ENCODE peak calls at places on chromosome 16, in nine cellular contexts. Y is prostate gland; Q is AG10803; V is Peyer's patch; C is activated CD8-positive, alpha-beta T cell treated with anti-CD3 and anti-CD28 coated beads for 36 hours; R is AG04450; G is heart right ventricle; Z is astrocyte of the cerebellum; X is endothelial cell. J is an unnamed sample.

GRCh38 chr16:15949210-15950166 is at the start of gene ABCC1:
- DNase-seq in C (peak), Y (peak), Z (no peak), R (no peak), G (peak), Q (no peak), X (peak), V (peak), J (peak)

GRCh38 chr16:56985288-56985961 is 3.9 kb upstream of the NLRC5 start:
- DNase-seq in V (no peak), R (peak), Z (peak), G (peak), X (no peak), C (peak), Q (peak), Y (no peak), J (no peak)

GRCh38 chr16:55842369-55843104 is 9.6 kb upstream of the CES1 start:
- DNase-seq in G (no peak), R (peak), C (peak), Z (peak), Q (peak), X (peak), Y (peak), V (no peak), J (no peak)

GRCh38 chr16:87060026-87060986 is 256.9 kb downstream of the C16orf95 start:
- DNase-seq in X (no peak), C (no peak), Q (peak), V (peak), Y (no peak), G (no peak), Z (peak), R (peak), J (no peak)

GRCh38 chr16:14539156-14539555 is 90.9 kb downstream of the PARN start:
- DNase-seq in V (no peak), Y (no peak), G (no peak), Z (no peak), R (no peak), Q (peak), C (no peak), X (no peak), J (no peak)

GRCh38 chr16:69482410-69482951 is 58.1 kb downstream of the CYB5B start:
- DNase-seq in C (no peak), Z (peak), R (no peak), Q (peak), G (peak), X (peak), V (no peak), Y (peak), J (peak)

GRCh38 chr16:81524382-81524781 is 79.8 kb downstream of the CMIP start:
- DNase-seq in Z (no peak), G (no peak), Y (no peak), Q (no peak), V (no peak), R (no peak), X (no peak), C (peak), J (no peak)

GRCh38 chr16:78180349-78180748 is 80.9 kb downstream of the WWOX start:
- DNase-seq in V (no peak), C (no peak), Y (no peak), Z (no peak), Q (no peak), R (no peak), G (no peak), X (no peak), J (no peak)

GRCh38 chr16:49490321-49490705 is 116.7 kb downstream of the C16orf78 start:
- DNase-seq in R (no peak), V (no peak), Z (no peak), X (no peak), Y (no peak), G (no peak), C (no peak), Q (no peak), J (no peak)

DNA sequence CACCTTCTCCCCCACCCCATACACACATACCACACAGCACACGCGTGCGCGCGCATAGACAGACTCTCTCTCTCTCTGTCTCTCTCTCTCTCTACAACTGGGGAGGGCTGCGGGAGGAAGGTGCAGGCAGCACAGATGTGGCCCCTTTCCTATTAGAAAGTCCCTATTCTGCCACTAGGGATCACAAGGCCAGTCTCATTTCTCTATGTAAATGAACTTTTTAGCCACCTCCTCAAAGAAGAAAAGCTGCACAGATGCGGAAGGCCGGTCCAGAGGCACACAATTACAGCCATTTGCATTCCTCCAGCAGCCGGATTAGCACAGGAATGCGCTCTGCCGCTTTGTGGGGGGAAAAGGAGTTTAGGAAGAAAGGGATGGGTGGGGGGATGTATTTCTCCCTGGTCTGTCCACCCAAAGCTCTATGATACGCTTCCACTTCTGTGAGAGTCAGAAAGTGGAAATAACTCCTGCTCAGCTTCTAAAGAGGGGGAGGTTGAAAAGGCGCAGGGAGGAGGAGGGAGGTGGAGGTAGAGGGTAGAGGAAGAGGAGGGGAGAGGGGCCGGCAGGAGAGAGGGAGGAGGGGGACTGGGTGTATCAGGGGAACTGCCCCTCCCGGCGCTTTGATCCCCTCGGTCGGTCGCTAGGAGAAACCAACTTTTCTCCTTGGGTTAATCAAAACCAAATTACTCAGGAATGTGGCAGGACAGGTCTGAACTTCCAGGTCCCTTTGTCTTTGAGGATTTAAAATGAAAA is 11.7 kb downstream of the ZFHX3 start:
- DNase-seq in G (no peak), V (no peak), X (no peak), Q (no peak), C (no peak), R (no peak), Z (no peak), Y (no peak), J (no peak)
- TF ChIP-seq CTCF in G (no peak), V (no peak), X (no peak), Q (no peak), C (no peak), R (no peak), Z (no peak), Y (no peak), J (no peak)

DNA sequence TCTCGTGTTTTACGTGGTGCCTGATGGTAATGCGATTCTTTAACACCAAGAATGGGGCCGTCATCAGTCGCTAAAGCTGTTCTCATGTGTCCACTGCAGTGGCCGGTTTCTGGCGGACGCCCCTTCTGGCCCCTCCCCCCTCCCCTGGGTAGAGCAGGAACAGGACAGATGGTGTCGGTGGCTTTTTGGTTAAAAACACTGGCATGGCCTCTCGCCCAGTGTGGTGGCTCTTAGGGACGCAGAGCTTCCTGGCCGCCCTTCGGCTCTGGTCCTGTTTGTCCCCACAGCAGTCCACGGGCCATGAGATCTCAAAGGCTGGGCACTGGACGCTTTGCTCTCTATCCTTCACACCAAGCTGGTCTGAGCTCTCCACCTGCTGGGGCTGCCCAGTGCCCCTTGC is 151.8 kb downstream of the BANP start:
- DNase-seq in X (no peak), Z (no peak), V (no peak), G (no peak), R (no peak), Y (no peak), Q (no peak), C (no peak), J (no peak)
- TF ChIP-seq CTCF in X (no peak), Z (no peak), V (no peak), G (no peak), R (no peak), Y (no peak), Q (no peak), C (no peak), J (no peak)

DNA sequence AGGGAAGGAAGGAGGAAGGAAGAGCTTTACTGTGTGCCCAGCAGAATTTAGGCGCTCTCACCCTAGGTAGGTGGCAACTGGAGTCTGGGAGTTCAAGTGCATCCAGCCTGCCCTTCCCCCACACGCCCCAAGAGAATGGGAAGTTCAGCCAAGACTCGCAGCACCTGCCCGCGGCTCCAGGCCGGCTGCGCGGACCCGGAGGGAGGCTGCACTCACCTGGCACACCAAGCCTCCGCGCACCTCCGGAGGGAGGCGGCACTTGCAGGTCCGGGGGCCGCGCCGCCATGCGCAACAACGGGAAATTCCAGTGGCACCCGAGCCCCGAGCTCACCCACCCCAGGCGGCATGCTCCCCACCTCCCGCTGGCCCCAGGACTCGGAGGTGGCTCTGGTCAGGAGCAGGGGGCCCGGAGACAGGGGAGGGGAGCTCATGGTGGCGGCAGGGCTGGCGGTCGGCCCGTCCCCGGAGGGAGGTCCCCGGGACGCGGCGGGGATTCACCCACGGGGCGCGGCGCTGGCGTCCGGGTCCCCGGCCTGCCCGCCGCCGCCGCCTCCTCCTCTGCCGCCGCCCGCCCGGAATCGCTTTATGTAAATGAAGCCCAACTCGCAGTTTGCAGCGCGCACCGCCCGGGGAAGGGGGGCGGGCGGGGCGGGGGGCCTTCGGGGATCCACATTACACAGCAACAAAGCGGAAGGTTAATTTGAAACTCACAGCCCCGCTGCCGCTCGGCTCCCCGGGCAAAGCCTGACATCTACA is at the start of gene ZFHX3:
- DNase-seq in Y (peak), V (peak), C (peak), X (no peak), G (peak), Z (no peak), Q (peak), R (no peak), J (peak)
- TF ChIP-seq CTCF in Y (peak), V (no peak), C (no peak), X (no peak), G (peak), Z (no peak), Q (peak), R (no peak), J (no peak)

DNA sequence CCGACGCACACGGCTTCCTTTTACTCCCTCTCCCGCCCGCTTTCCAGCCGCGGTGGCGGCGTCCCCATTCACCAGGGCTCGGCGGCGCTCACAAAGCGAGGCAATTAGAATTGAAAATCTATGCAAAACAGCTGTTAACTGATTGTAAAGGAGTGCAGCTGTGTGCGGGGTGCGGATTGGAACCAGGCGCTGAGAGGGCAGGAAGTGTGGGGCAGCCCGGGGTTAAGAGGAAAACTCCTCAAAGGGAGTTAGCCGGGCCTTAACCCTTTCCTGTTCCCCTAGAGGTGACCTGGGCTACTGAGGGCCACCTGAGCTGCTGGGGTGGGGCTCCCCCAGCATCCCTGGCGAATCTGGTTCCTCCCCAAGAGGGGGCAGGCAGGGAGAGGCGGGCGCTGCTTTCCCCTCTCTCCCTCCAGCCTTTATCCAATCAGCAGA is 5.8 kb upstream of the GSE1 start:
- DNase-seq in G (no peak), X (peak), Q (no peak), R (no peak), Y (no peak), V (peak), Z (no peak), C (peak), J (no peak)
- TF ChIP-seq CTCF in G (no peak), X (no peak), Q (peak), R (no peak), Y (no peak), V (no peak), Z (peak), C (no peak), J (no peak)

GRCh38 chr16:1363501-1364041 is 11.8 kb downstream of the GNPTG start:
- DNase-seq in Q (peak), R (no peak), Z (no peak), G (peak), C (peak), X (peak), Y (peak), V (peak), J (peak)
- TF ChIP-seq CTCF in Q (peak), R (peak), Z (peak), G (peak), C (peak), X (peak), Y (peak), V (peak), J (peak)

GRCh38 chr16:3965781-3966582 is 85.5 kb upstream of the CREBBP start:
- DNase-seq in Q (no peak), X (no peak), Y (no peak), G (no peak), R (no peak), V (no peak), C (no peak), Z (no peak), J (no peak)

GRCh38 chr16:3964686-3965290 is 84.3 kb upstream of the CREBBP start:
- DNase-seq in Q (no peak), C (no peak), Y (no peak), R (no peak), X (no peak), V (no peak), G (no peak), Z (no peak), J (no peak)

GRCh38 chr16:3965306-3965705 is 84.8 kb upstream of the CREBBP start:
- DNase-seq in C (no peak), V (no peak), R (no peak), Y (no peak), X (no peak), G (no peak), Z (no peak), Q (no peak), J (no peak)

GRCh38 chr16:3963203-3963602 is 82.7 kb upstream of the CREBBP start:
- DNase-seq in G (no peak), V (no peak), Z (no peak), Q (peak), R (no peak), X (no peak), C (peak), Y (no peak), J (no peak)

DNA sequence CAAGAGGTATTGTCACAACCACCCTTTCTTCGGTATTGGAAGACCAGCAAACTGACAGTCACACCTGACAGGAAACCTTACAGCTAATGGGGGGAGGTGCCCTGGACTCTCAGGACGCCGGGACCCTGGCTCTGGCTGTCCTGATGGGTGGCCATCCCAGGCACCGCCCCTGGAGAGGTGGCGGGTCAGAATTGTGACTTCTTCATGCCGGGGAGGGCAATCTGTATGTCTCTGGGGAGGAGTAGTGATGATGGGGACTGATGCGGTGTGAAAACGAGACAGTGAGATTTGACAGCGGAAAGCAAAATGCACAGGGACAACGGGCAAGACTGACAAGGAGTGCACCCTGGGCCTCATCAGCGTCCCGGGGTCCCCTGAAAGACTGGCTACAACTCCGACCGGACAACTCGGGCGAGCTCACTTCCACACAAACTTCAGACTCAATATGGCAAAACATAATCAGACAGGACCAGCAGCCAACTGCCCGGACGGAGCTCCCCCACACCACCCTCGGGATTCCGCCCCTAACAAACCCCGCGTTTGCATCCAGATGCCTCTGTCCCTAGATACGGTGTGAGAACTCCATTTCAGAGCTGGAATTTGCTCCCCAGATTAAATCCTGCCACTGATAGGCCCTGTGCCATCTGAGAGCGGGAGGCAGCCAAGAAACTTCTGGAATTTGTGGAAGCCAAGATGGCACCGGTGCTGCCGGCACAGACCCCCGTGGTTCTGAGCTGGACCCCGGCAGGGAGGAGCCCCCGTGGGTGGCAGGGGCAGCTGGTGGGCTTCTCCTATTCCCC is 83.6 kb upstream of the CREBBP start:
- DNase-seq in C (no peak), R (no peak), Y (no peak), Z (no peak), G (no peak), Q (no peak), X (no peak), V (no peak), J (no peak)
- TF ChIP-seq CTCF in C (no peak), R (no peak), Y (no peak), Z (no peak), G (no peak), Q (no peak), X (no peak), V (no peak), J (no peak)

DNA sequence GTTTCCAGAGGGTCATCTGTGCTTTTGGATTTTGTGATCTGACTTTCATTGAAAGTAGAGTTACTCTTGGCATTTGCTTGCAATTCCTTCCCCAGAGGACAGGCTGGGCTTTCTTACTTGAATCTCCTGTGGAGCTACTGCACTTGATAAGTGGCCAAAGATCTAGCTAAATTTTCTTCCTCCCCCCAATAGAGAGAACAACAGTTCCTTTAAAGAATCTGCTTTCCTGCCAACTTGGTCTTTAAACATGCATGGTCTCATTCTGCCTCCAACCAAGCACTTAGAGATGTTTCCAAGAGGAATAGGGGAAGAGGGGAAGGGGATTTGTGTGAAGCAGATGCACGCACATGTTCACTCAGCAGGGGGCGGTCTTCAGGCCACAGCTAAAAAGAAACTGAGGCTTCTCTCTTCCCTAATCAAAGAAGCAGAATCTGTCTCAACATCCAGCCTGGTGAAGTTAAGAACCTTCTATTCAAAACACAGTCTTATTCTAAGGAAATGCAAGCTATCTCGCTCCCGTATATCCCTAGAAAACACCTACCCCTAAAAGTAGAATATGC is 229.6 kb downstream of the ZFHX3 start:
- DNase-seq in R (no peak), G (no peak), Z (peak), C (no peak), Y (no peak), X (peak), Q (no peak), V (no peak), J (no peak)
- TF ChIP-seq CTCF in R (no peak), G (peak), Z (peak), C (no peak), Y (no peak), X (peak), Q (peak), V (no peak), J (no peak)

GRCh38 chr16:10373556-10373955 is 12.3 kb upstream of the ATF7IP2 start:
- DNase-seq in R (no peak), Y (no peak), C (no peak), Q (no peak), G (no peak), X (no peak), V (no peak), Z (no peak), J (no peak)

GRCh38 chr16:10367616-10368188 is 18.2 kb upstream of the ATF7IP2 start:
- DNase-seq in R (no peak), Q (no peak), Y (no peak), C (no peak), Z (no peak), G (no peak), V (no peak), X (no peak), J (no peak)

GRCh38 chr16:10371592-10371991 is 14.3 kb upstream of the ATF7IP2 start:
- DNase-seq in G (no peak), C (no peak), V (no peak), Q (no peak), X (no peak), Z (no peak), Y (no peak), R (no peak), J (no peak)

GRCh38 chr16:10370096-10370726 is 15.7 kb upstream of the ATF7IP2 start:
- DNase-seq in X (no peak), Q (no peak), V (no peak), Y (no peak), Z (no peak), G (no peak), R (no peak), C (no peak), J (no peak)

DNA sequence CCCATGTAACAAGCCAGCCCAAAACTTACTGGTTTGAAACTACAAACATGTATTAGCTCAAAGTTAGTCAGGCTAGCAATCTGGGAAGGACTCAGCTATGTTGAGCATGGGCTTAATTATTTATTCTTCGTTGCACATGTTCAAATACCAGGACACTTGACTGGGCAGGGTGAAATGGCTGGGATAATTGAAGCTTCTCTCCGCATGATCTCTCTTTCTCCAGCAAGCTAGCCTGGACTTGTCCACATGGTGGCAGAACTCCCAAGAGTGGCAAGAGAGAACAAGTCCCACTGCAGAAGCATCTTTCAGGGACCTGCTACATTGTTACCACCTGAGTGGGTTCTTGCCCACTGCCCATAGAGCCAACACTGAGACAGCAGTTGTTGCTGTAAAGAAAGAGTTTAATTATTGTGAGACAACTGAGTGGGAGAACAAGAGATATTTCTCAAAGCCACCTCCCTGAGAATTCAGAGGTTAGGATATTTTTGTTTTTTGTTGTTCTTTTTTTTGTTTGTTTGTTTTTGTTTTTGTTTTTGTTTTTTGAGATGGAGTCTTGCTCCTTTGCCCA is 16.8 kb upstream of the ATF7IP2 start:
- DNase-seq in G (no peak), Y (no peak), R (no peak), Q (no peak), C (no peak), Z (no peak), X (no peak), V (no peak), J (no peak)
- TF ChIP-seq CTCF in G (peak), Y (no peak), R (no peak), Q (no peak), C (no peak), Z (peak), X (no peak), V (no peak), J (no peak)